ENCODE peak calls at places on chromosomes 1 and 21, in nine cellular contexts. One of them, this sample, is unnamed.
A peak's percentile ranks its signal among the peaks of the same experiment; 100 is the strongest.

GRCh38 chr1:65213271-65213905 is 65.4 kb downstream of the AK4 start:
- DNase-seq in GM23338: no peak
- DNase-seq in heart left ventricle: no peak
- DNase-seq in psoas muscle: no peak
- DNase-seq in AG09309: no peak
- DNase-seq in tibial nerve: no peak
- DNase-seq in cardiac muscle cell: no peak
- DNase-seq in PC-9: no peak
- DNase-seq in astrocyte of the spinal cord: no peak
- DNase-seq in this sample: no peak

GRCh38 chr1:224894915-224895314 is 34.6 kb upstream of the DNAH14 start:
- DNase-seq in psoas muscle: no peak
- DNase-seq in astrocyte of the spinal cord: peak; percentile 26
- DNase-seq in heart left ventricle: no peak
- DNase-seq in tibial nerve: no peak
- DNase-seq in cardiac muscle cell: no peak
- DNase-seq in PC-9: peak; percentile 46
- DNase-seq in AG09309: no peak
- DNase-seq in GM23338: peak; percentile 82
- DNase-seq in this sample: no peak

GRCh38 chr1:103333141-103333540 is 192.4 kb upstream of the RNPC3 start:
- DNase-seq in PC-9: no peak
- DNase-seq in astrocyte of the spinal cord: no peak
- DNase-seq in AG09309: no peak
- DNase-seq in tibial nerve: no peak
- DNase-seq in heart left ventricle: no peak
- DNase-seq in GM23338: no peak
- DNase-seq in psoas muscle: no peak
- DNase-seq in cardiac muscle cell: no peak
- DNase-seq in this sample: no peak

GRCh38 chr1:23169727-23170335 is 1.2 kb upstream of the LUZP1 start:
- DNase-seq in heart left ventricle: peak; percentile 65
- DNase-seq in psoas muscle: peak; percentile 67
- DNase-seq in astrocyte of the spinal cord: peak; percentile 61
- DNase-seq in GM23338: peak; percentile 30
- DNase-seq in cardiac muscle cell: no peak
- DNase-seq in PC-9: no peak
- DNase-seq in tibial nerve: peak; percentile 36
- DNase-seq in AG09309: peak; percentile 85
- DNase-seq in this sample: no peak

GRCh38 chr1:30933874-30934252 is 25.3 kb upstream of the SDC3 start:
- DNase-seq in psoas muscle: no peak
- DNase-seq in heart left ventricle: no peak
- DNase-seq in tibial nerve: no peak
- DNase-seq in cardiac muscle cell: peak; percentile 27
- DNase-seq in GM23338: peak; percentile 25
- DNase-seq in astrocyte of the spinal cord: no peak
- DNase-seq in PC-9: no peak
- DNase-seq in AG09309: no peak
- DNase-seq in this sample: no peak

GRCh38 chr1:89841507-89841906 is 20.7 kb downstream of the LRRC8D start:
- DNase-seq in psoas muscle: no peak
- DNase-seq in tibial nerve: no peak
- DNase-seq in PC-9: no peak
- DNase-seq in heart left ventricle: no peak
- DNase-seq in AG09309: no peak
- DNase-seq in GM23338: no peak
- DNase-seq in cardiac muscle cell: no peak
- DNase-seq in astrocyte of the spinal cord: no peak
- DNase-seq in this sample: no peak

GRCh38 chr1:94955767-94956632 is 29.1 kb upstream of the CNN3 start:
- DNase-seq in GM23338: no peak
- DNase-seq in tibial nerve: no peak
- DNase-seq in heart left ventricle: peak; percentile 52
- DNase-seq in cardiac muscle cell: peak; percentile 31
- DNase-seq in PC-9: peak; percentile 48
- DNase-seq in astrocyte of the spinal cord: no peak
- DNase-seq in psoas muscle: no peak
- DNase-seq in AG09309: no peak
- DNase-seq in this sample: peak; percentile 41

GRCh38 chr21:16454371-16454770 is 724.6 kb downstream of the USP25 start:
- DNase-seq in psoas muscle: no peak
- DNase-seq in PC-9: no peak
- DNase-seq in GM23338: peak; percentile 10
- DNase-seq in tibial nerve: no peak
- DNase-seq in astrocyte of the spinal cord: peak; percentile 32
- DNase-seq in heart left ventricle: no peak
- DNase-seq in AG09309: no peak
- DNase-seq in cardiac muscle cell: no peak
- DNase-seq in this sample: no peak

GRCh38 chr1:183238071-183238470 is 52.0 kb downstream of the LAMC2 start:
- DNase-seq in psoas muscle: no peak
- DNase-seq in GM23338: no peak
- DNase-seq in tibial nerve: no peak
- DNase-seq in astrocyte of the spinal cord: peak; percentile 29
- DNase-seq in heart left ventricle: no peak
- DNase-seq in PC-9: peak; percentile 60
- DNase-seq in AG09309: no peak
- DNase-seq in cardiac muscle cell: no peak
- DNase-seq in this sample: no peak

GRCh38 chr1:48552903-48553626 is 81.1 kb upstream of the SPATA6 start:
- DNase-seq in psoas muscle: no peak
- DNase-seq in tibial nerve: no peak
- DNase-seq in GM23338: no peak
- DNase-seq in astrocyte of the spinal cord: no peak
- DNase-seq in AG09309: no peak
- DNase-seq in cardiac muscle cell: peak; percentile 22
- DNase-seq in PC-9: no peak
- DNase-seq in heart left ventricle: no peak
- DNase-seq in this sample: peak; percentile 58

GRCh38 chr21:37452222-37452621 is 85.6 kb downstream of the DYRK1A start:
- DNase-seq in PC-9: no peak
- DNase-seq in psoas muscle: no peak
- DNase-seq in astrocyte of the spinal cord: peak; percentile 92
- DNase-seq in cardiac muscle cell: peak; percentile 84
- DNase-seq in GM23338: no peak
- DNase-seq in tibial nerve: no peak
- DNase-seq in heart left ventricle: peak; percentile 54
- DNase-seq in AG09309: peak; percentile 82
- DNase-seq in this sample: no peak

GRCh38 chr1:87521446-87521845 is 192.8 kb downstream of the LMO4 start:
- DNase-seq in PC-9: no peak
- DNase-seq in tibial nerve: no peak
- DNase-seq in psoas muscle: no peak
- DNase-seq in GM23338: no peak
- DNase-seq in AG09309: no peak
- DNase-seq in cardiac muscle cell: no peak
- DNase-seq in astrocyte of the spinal cord: no peak
- DNase-seq in heart left ventricle: no peak
- DNase-seq in this sample: no peak

GRCh38 chr1:31761883-31762282 is 2.3 kb downstream of the ADGRB2 start:
- DNase-seq in heart left ventricle: no peak
- DNase-seq in astrocyte of the spinal cord: peak; percentile 52
- DNase-seq in psoas muscle: no peak
- DNase-seq in tibial nerve: no peak
- DNase-seq in GM23338: no peak
- DNase-seq in PC-9: no peak
- DNase-seq in cardiac muscle cell: no peak
- DNase-seq in AG09309: peak; percentile 50
- DNase-seq in this sample: no peak

GRCh38 chr1:187384504-187384903 is 555.8 kb downstream of the PLA2G4A start:
- DNase-seq in astrocyte of the spinal cord: no peak
- DNase-seq in tibial nerve: no peak
- DNase-seq in psoas muscle: no peak
- DNase-seq in GM23338: no peak
- DNase-seq in cardiac muscle cell: no peak
- DNase-seq in PC-9: no peak
- DNase-seq in heart left ventricle: no peak
- DNase-seq in AG09309: no peak
- DNase-seq in this sample: no peak

DNA sequence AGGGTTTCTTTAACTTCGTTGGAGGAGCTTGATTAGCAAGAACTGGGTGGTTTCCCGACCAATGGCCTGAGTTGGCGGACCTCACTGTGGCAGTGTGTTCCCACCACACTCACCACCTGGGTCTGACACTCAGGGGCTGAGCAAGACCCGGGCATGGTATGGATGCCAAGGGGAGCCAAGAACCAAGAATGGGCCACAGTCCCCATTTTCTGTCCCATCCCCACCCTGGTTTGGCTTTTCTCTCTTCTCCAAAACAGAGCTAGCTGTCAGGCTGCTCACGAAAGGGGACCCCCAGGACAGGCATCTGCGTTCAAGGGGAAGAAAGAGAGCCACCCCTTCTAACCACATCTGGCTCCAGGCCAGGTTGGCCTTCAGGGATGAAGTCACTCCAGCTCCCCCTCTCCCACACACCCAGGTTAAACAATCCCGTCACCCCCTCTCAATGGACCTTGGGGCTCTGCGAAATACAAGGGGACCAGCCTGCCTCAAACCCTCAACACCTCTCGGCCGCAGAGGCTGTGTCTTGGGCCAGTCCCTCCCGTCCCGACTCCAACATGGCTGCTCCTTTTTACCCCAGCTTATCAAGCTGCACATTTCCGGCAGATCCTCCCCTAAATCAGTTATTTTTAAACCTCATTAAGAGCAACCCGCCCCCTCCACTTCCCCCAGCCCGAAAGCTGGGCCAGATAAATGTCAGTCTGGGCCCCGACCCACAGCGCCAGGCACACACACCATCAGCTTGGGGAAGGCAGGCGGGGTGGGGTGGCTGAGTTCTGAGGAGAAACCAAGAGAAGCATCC is 3.4 kb downstream of the TAGLN2 start:
- DNase-seq in heart left ventricle: peak; percentile 61
- DNase-seq in astrocyte of the spinal cord: no peak
- DNase-seq in PC-9: no peak
- DNase-seq in cardiac muscle cell: no peak
- DNase-seq in GM23338: no peak
- DNase-seq in psoas muscle: no peak
- DNase-seq in AG09309: no peak
- DNase-seq in tibial nerve: no peak
- DNase-seq in this sample: no peak
- H3K4me3 ChIP-seq in heart left ventricle: peak overlapping the region; percentile 73
- H3K4me3 ChIP-seq in astrocyte of the spinal cord: peak overlapping the region; percentile 82
- H3K4me3 ChIP-seq in PC-9: peak overlapping the region; percentile 93
- H3K4me3 ChIP-seq in cardiac muscle cell: no peak overlapping the region
- H3K4me3 ChIP-seq in GM23338: no peak overlapping the region
- H3K4me3 ChIP-seq in psoas muscle: peak overlapping the region; percentile 82
- H3K4me3 ChIP-seq in AG09309: peak overlapping the region; percentile 73
- H3K4me3 ChIP-seq in tibial nerve: peak overlapping the region; percentile 74
- H3K4me3 ChIP-seq in this sample: no peak overlapping the region

GRCh38 chr1:45521413-45522323 is at the start of gene PRDX1:
- DNase-seq in tibial nerve: peak; percentile 95
- DNase-seq in AG09309: peak; percentile 84
- DNase-seq in GM23338: peak; percentile 96
- DNase-seq in astrocyte of the spinal cord: peak; percentile 96
- DNase-seq in heart left ventricle: peak; percentile 98
- DNase-seq in psoas muscle: peak; percentile 97
- DNase-seq in cardiac muscle cell: peak; percentile 95
- DNase-seq in PC-9: peak; percentile 88
- DNase-seq in this sample: peak; percentile 77
- TF ChIP-seq CTCF in tibial nerve: no peak
- TF ChIP-seq CTCF in AG09309: no peak
- TF ChIP-seq CTCF in GM23338: no peak
- TF ChIP-seq CTCF in astrocyte of the spinal cord: peak; percentile 2
- TF ChIP-seq CTCF in heart left ventricle: no peak
- TF ChIP-seq CTCF in psoas muscle: peak; percentile 8
- TF ChIP-seq CTCF in cardiac muscle cell: peak; percentile 13
- TF ChIP-seq CTCF in PC-9: no peak
- TF ChIP-seq CTCF in this sample: no peak

DNA sequence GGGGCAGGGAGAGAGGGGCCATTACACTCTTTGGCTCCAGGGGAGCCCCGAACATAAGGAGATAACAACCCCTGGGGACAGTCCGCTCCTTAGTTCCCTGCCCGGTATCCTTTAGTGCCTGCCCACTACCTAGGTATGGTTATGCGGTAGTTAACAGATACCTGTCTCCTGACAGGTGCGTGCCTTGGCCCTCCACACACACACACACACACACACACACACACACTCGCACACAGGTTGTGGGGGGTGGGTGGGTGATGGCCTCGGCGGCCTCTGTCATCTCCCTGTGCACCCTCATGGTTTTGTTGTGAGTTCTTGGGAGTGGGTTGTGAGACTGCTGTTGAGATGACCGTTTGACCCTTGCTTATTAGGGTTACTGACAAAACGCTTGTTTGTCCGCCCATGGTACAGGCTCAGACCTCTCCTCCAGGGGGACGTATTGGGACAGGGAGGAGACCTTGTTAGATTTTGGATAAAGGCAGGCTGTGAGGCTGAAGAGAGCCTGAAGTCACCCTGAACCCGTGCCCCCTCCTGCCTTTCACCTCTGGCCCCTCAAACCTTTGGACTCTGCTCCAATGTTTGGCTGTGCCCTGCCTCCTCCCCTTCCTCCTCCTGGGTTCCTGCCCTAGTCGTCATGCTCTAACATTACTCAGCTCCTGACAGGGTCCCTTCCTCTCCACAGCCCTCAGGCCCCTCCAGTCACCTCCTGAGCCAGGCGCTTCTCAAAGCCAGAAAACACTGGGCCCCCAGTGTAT is 976 bp downstream of the RASSF5 start:
- DNase-seq in astrocyte of the spinal cord: no peak
- DNase-seq in AG09309: no peak
- DNase-seq in PC-9: no peak
- DNase-seq in cardiac muscle cell: no peak
- DNase-seq in tibial nerve: no peak
- DNase-seq in heart left ventricle: no peak
- DNase-seq in psoas muscle: no peak
- DNase-seq in GM23338: no peak
- DNase-seq in this sample: no peak
- H3K4me3 ChIP-seq in astrocyte of the spinal cord: peak overlapping the region; percentile 37
- H3K4me3 ChIP-seq in AG09309: peak overlapping the region; percentile 49
- H3K4me3 ChIP-seq in PC-9: peak overlapping the region; percentile 69
- H3K4me3 ChIP-seq in cardiac muscle cell: peak overlapping the region; percentile 67
- H3K4me3 ChIP-seq in tibial nerve: peak overlapping the region; percentile 80
- H3K4me3 ChIP-seq in heart left ventricle: peak overlapping the region; percentile 62
- H3K4me3 ChIP-seq in psoas muscle: peak overlapping the region; percentile 73
- H3K4me3 ChIP-seq in GM23338: peak overlapping the region; percentile 84
- H3K4me3 ChIP-seq in this sample: peak overlapping the region; percentile 52

DNA sequence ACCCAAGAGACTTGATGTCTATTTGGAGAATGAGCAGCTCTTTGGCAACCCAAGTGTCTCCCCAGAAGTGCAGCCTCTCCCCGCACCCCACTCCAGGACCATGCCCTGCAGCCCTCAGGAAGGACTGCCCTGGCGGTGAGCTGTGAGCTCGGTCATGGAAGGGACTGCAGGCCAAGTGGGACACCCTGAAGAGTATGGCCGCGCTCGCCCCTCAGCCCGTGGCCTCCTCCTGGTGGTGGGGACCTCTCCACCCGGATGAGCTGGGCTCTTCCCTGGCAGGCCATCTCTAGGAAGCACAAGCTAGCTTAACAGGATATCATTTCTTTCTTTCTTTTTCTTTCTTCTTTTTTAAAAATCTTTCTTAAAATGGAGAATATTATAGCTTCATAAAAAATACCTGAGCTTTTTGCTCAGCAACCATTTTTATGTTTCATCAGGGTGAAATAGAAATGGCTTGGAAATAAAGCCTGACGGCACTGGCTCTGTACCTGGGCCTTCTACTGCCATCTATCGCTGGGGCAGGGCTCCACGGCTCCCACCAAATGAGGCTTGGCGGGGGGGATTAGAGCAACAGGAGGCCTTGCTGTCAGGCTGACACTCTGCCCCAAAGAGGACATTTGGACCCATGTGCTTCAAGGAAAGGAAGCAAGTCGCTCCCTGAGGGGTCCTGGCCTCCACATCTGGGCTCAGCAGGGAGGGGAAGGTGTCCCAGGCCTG is 296.2 kb upstream of the VAMP3 start:
- DNase-seq in cardiac muscle cell: no peak
- DNase-seq in psoas muscle: no peak
- DNase-seq in heart left ventricle: no peak
- DNase-seq in AG09309: no peak
- DNase-seq in astrocyte of the spinal cord: no peak
- DNase-seq in PC-9: no peak
- DNase-seq in tibial nerve: no peak
- DNase-seq in GM23338: peak; percentile 38
- DNase-seq in this sample: no peak
- TF ChIP-seq CTCF in cardiac muscle cell: no peak
- TF ChIP-seq CTCF in psoas muscle: no peak
- TF ChIP-seq CTCF in heart left ventricle: no peak
- TF ChIP-seq CTCF in AG09309: no peak
- TF ChIP-seq CTCF in astrocyte of the spinal cord: peak; percentile 30
- TF ChIP-seq CTCF in PC-9: no peak
- TF ChIP-seq CTCF in tibial nerve: no peak
- TF ChIP-seq CTCF in GM23338: peak; percentile 52
- TF ChIP-seq CTCF in this sample: peak; percentile 36